ENCODE peak calls at places on chromosome 4, in eight cellular contexts. V is kidney epithelial cell, F is foreskin fibroblast, E is AG10803, T is GM13977, X is glutamatergic neuron, C is GM20000, S is ascending aorta. G is an unnamed sample.

GRCh38 chr4:150212927-150213326 is 134.7 kb downstream of the DCLK2 start:
- DNase-seq in V (no peak), F (no peak), E (no peak), T (no peak), X (no peak), C (no peak), S (no peak), G (no peak)

GRCh38 chr4:126533176-126533575 is 1099.6 kb upstream of the INTU start:
- DNase-seq in V (no peak), F (no peak), E (peak), T (no peak), X (no peak), C (no peak), S (no peak), G (no peak)

GRCh38 chr4:125322363-125322730 is 7.6 kb downstream of the FAT4 start:
- DNase-seq in V (no peak), F (peak), E (peak), T (no peak), X (no peak), C (no peak), S (no peak), G (peak)

GRCh38 chr4:28436191-28437080 is 1575.8 kb downstream of the STIM2 start:
- DNase-seq in V (no peak), F (no peak), E (no peak), T (no peak), X (no peak), C (no peak), S (no peak), G (no peak)

GRCh38 chr4:153089781-153090180 is 114.5 kb upstream of the TRIM2 start:
- DNase-seq in V (no peak), F (no peak), E (no peak), T (no peak), X (no peak), C (no peak), S (no peak), G (no peak)

GRCh38 chr4:91812319-91812718 is 491.4 kb upstream of the GRID2 start:
- DNase-seq in V (no peak), F (no peak), E (no peak), T (no peak), X (no peak), C (no peak), S (no peak), G (no peak)

GRCh38 chr4:78347527-78347926 is 204.0 kb upstream of the ANXA3 start:
- DNase-seq in V (no peak), F (no peak), E (no peak), T (no peak), X (no peak), C (no peak), S (no peak), G (no peak)

GRCh38 chr4:161937151-161937550 is 226.6 kb downstream of the FSTL5 start:
- DNase-seq in V (no peak), F (no peak), E (no peak), T (no peak), X (no peak), C (no peak), S (no peak), G (no peak)

GRCh38 chr4:98778206-98778605 is 119.8 kb upstream of the TSPAN5 start:
- DNase-seq in V (peak), F (peak), E (peak), T (no peak), X (no peak), C (no peak), S (no peak), G (peak)

GRCh38 chr4:3306465-3306864 is 13.6 kb downstream of the RGS12 start:
- DNase-seq in V (no peak), F (no peak), E (no peak), T (no peak), X (no peak), C (no peak), S (peak), G (no peak)

GRCh38 chr4:81724925-81725329 is 253.2 kb upstream of the RASGEF1B start:
- DNase-seq in V (peak), F (no peak), E (no peak), T (no peak), X (peak), C (peak), S (peak), G (no peak)

GRCh38 chr4:5785806-5786680 is 75.0 kb downstream of the EVC start:
- DNase-seq in V (peak), F (peak), E (peak), T (no peak), X (no peak), C (no peak), S (peak), G (peak)

GRCh38 chr4:110854021-110854678 is 231.3 kb upstream of the PITX2 start:
- DNase-seq in V (no peak), F (peak), E (peak), T (no peak), X (peak), C (no peak), S (no peak), G (peak)

GRCh38 chr4:21949073-21949457 is 493 bp upstream of the KCNIP4 start:
- DNase-seq in V (no peak), F (peak), E (no peak), T (no peak), X (no peak), C (no peak), S (no peak), G (no peak)

GRCh38 chr4:38154251-38154650 is 194.1 kb downstream of the PTTG2 start:
- DNase-seq in V (no peak), F (no peak), E (no peak), T (no peak), X (no peak), C (no peak), S (peak), G (no peak)

GRCh38 chr4:153512952-153513500 is 46.9 kb downstream of the TMEM131L start:
- DNase-seq in V (no peak), F (no peak), E (no peak), T (no peak), X (no peak), C (no peak), S (no peak), G (no peak)

GRCh38 chr4:163665521-163666334 is 171.2 kb downstream of the TMA16 start:
- DNase-seq in V (no peak), F (no peak), E (no peak), T (no peak), X (no peak), C (no peak), S (no peak), G (no peak)
- TF ChIP-seq CTCF in V (no peak), F (no peak), E (no peak), T (peak), X (no peak), C (no peak), S (no peak), G (peak)

GRCh38 chr4:113243312-113243711 is 193.9 kb downstream of the ANK2 start:
- DNase-seq in V (no peak), F (no peak), E (no peak), T (no peak), X (no peak), C (no peak), S (no peak), G (no peak)

DNA sequence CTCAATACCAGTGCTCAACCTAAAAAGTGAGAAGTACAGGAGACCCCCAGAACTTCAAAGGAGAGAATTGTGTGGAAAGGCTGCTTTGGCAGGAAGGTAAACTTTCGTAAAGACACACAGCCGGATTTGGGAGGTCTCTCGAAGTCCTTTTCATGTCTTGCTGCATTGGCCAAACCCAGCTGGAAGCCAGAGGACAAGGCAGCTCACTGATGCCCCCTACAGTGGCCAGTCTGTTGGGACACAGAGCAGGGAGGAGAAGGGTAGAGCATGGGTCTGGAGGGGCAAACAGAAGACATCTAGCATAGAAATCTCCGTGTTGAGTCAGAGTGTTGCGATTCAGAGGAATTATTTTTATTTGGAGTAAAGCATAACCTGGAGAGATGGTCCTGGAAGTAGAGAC is 198.9 kb downstream of the ANK2 start:
- DNase-seq in V (no peak), F (no peak), E (no peak), T (no peak), X (peak), C (no peak), S (no peak), G (no peak)
- TF ChIP-seq CTCF in V (no peak), F (no peak), E (no peak), T (no peak), X (peak), C (no peak), S (no peak), G (peak)

DNA sequence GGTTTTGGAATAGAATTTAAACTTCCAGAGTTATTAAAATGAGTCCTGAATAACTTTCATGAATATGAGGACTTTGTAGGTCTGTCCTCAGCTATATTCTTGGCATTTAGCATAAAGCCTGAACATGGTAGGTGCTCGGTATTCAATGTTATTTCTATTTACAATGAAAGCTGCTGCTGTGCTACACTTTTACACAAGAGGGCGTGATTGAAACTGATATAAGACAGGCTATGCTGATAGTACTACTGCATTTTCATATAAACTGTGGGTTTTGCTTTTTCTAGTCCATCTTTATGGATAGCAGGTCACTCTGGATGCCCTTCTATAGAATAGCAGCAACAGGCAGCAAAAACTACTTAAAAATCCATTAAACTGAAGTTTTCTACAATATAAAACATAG is 12.3 kb upstream of the GNPDA2 start:
- DNase-seq in V (no peak), F (no peak), E (no peak), T (peak), X (no peak), C (no peak), S (no peak), G (peak)
- TF ChIP-seq CTCF in V (peak), F (peak), E (peak), T (peak), X (peak), C (peak), S (no peak), G (peak)

GRCh38 chr4:103786593-103786992 is 66.8 kb upstream of the TACR3 start:
- DNase-seq in V (no peak), F (no peak), E (no peak), T (no peak), X (no peak), C (no peak), S (no peak), G (no peak)

GRCh38 chr4:103787057-103787456 is 67.3 kb upstream of the TACR3 start:
- DNase-seq in V (no peak), F (no peak), E (no peak), T (no peak), X (no peak), C (no peak), S (no peak), G (no peak)

GRCh38 chr4:103786014-103786413 is 66.2 kb upstream of the TACR3 start:
- DNase-seq in V (no peak), F (peak), E (peak), T (peak), X (peak), C (peak), S (no peak), G (peak)
- TF ChIP-seq CTCF in V (peak), F (peak), E (peak), T (peak), X (peak), C (peak), S (no peak), G (peak)

GRCh38 chr4:168710353-168710946 is 213.6 kb downstream of the PALLD start:
- DNase-seq in V (no peak), F (peak), E (peak), T (peak), X (no peak), C (peak), S (peak), G (peak)
- TF ChIP-seq CTCF in V (peak), F (peak), E (peak), T (peak), X (no peak), C (no peak), S (peak), G (peak)

DNA sequence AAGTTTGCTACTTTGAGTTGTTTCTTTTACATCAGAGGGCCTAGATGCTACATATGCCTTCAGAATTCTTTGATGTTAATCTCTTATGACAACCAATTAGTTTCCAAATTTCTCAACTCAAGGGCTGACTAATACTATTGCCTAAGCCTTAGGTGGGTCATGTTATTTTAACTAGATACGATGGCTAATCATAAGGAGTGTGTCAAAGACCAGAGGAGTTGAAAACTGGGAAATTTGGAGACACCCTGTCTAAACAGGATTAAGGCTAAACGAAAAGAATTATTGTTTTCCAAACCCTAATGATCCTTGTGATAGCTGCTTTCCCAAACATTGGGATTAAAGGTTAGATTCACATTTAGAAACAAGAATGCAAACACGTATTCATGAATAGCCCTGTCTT is 228.5 kb downstream of the PCDH7 start:
- DNase-seq in V (no peak), F (peak), E (no peak), T (no peak), X (no peak), C (no peak), S (no peak), G (no peak)
- TF ChIP-seq CTCF in V (no peak), F (no peak), E (no peak), T (no peak), X (no peak), C (no peak), S (no peak), G (no peak)

DNA sequence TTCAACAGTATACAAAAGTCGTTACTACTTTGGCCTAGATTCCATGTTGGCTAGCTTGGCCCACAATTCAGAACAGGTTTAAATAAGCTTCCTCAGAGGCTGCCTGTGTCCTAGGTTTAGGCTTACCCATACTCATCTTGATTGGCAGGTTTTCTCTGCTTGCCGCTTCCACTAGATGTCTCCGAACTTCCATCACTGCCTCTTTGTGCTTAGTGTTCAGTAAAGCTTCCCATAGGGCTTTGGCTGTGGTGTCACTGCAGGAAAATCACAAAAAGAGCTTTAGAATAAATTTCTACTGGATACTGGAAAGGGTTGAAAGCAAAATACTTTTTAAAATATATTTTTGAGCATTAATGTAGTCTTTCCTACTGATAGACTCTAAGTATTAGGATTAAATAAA is 52.4 kb downstream of the SCFD2 start:
- DNase-seq in V (no peak), F (no peak), E (peak), T (no peak), X (no peak), C (no peak), S (no peak), G (no peak)
- TF ChIP-seq CTCF in V (no peak), F (no peak), E (peak), T (no peak), X (no peak), C (no peak), S (no peak), G (no peak)

GRCh38 chr4:186227221-186227620 is at the start of gene KLKB1:
- DNase-seq in V (no peak), F (no peak), E (no peak), T (no peak), X (no peak), C (no peak), S (no peak), G (no peak)
- TF ChIP-seq CTCF in V (no peak), F (no peak), E (no peak), T (no peak), X (no peak), C (no peak), S (no peak), G (no peak)

DNA sequence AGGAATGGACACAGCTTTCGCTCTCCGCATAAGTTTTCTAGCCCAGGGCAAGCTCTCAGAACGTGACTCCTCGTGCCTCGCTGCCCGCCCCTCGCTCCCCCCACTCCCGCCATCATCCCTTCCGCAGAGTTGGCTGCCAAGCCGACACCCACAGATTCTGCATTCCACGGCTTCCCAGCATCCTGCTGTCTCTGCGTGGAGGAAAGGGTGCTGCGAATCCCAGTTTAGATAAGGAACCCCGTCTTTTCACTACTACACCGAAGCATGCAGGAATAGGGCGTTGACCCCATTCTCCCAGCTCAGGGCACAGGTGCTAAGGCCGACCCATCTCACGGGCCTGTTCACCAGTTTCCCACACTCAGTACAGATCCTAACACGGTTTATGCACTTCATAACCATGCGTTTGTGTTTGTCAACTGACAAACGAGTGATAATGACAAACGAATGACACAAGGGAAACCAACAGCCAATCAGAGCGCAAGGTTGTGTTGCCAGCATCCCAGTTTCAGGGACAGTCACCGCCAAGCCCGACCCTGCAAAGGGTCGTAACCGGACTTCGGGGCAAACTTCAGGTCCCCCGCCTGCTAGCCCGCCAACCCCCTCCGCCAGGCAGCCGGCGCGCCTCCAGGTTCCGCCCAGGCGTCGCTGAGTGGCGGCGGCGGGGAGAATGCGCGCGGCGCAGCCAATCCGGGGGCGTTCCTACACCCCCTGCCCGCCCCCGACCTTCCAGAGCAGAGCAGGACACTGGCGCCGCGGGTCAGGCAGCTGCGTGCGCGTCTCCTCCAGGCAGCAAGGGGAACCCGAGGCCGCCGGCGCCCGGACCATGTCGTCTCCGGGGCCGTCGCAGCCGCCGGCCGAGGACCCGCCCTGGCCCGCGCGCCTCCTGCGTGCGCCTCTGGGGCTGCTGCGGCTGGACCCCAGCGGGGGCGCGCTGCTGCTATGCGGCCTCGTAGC is at the start of gene CYP2U1:
- DNase-seq in V (peak), F (peak), E (peak), T (peak), X (peak), C (peak), S (peak), G (peak)
- TF ChIP-seq CTCF in V (no peak), F (no peak), E (no peak), T (no peak), X (no peak), C (no peak), S (peak), G (peak)